ENCODE peak calls at places on chromosomes 11 and 22, in nine cellular contexts. K, J, T, A, I, Y, G, X and P are unnamed samples.

GRCh38 chr11:43012606-43013005 is 299.2 kb upstream of the API5 start:
- DNase-seq in K (no peak), J (no peak), T (no peak), A (no peak), I (no peak), Y (no peak), G (no peak), X (no peak), P (no peak)

GRCh38 chr22:49664371-49664881 is 163.2 kb downstream of the BRD1 start:
- DNase-seq in K (peak), J (no peak), T (no peak), A (no peak), I (no peak), Y (no peak), G (no peak), X (no peak), P (no peak)

GRCh38 chr22:17303840-17304779 is 65.2 kb upstream of the CECR2 start:
- DNase-seq in K (no peak), J (peak), T (no peak), A (no peak), I (peak), Y (no peak), G (no peak), X (no peak), P (no peak)

GRCh38 chr11:34481307-34481706 is 32.3 kb downstream of the ELF5 start:
- DNase-seq in K (no peak), J (no peak), T (no peak), A (no peak), I (no peak), Y (no peak), G (no peak), X (no peak), P (no peak)

GRCh38 chr11:18624161-18624560 is 10.0 kb downstream of the SPTY2D1 start:
- DNase-seq in K (no peak), J (no peak), T (no peak), A (no peak), I (no peak), Y (no peak), G (no peak), X (no peak), P (no peak)

GRCh38 chr11:121389651-121390050 is 62.5 kb upstream of the SORL1 start:
- DNase-seq in K (peak), J (no peak), T (no peak), A (peak), I (no peak), Y (no peak), G (peak), X (peak), P (peak)

GRCh38 chr11:123046473-123047264 is 15.3 kb downstream of the HSPA8 start:
- DNase-seq in K (no peak), J (no peak), T (no peak), A (no peak), I (no peak), Y (no peak), G (no peak), X (no peak), P (no peak)

GRCh38 chr11:65918211-65919150 is at the start of gene C11orf68:
- DNase-seq in K (no peak), J (no peak), T (no peak), A (no peak), I (no peak), Y (no peak), G (no peak), X (peak), P (no peak)

GRCh38 chr22:25908755-25909154 is 166.8 kb downstream of the MYO18B start:
- DNase-seq in K (no peak), J (no peak), T (no peak), A (no peak), I (no peak), Y (no peak), G (no peak), X (no peak), P (no peak)

GRCh38 chr11:87258171-87258833 is 220.6 kb downstream of the TMEM135 start:
- DNase-seq in K (no peak), J (no peak), T (no peak), A (no peak), I (no peak), Y (peak), G (no peak), X (no peak), P (no peak)

GRCh38 chr22:48536691-48537591 is 1290.7 kb downstream of the BRD1 start:
- DNase-seq in K (peak), J (peak), T (no peak), A (no peak), I (no peak), Y (no peak), G (no peak), X (no peak), P (no peak)

GRCh38 chr11:134752526-134752925 is 340.5 kb upstream of the B3GAT1 start:
- DNase-seq in K (no peak), J (no peak), T (no peak), A (no peak), I (no peak), Y (no peak), G (no peak), X (no peak), P (no peak)